ENCODE peak calls at places on chromosome 14, in four cellular contexts. X is HepG2, H is A549, R is GM12878. F is an unnamed sample.

GRCh38 chr14:64708148-64709004 is 4.2 kb downstream of the PLEKHG3 start:
- DNase-seq in H (peak; percentile 50), R (no peak), X (no peak), F (no peak)

GRCh38 chr14:104238424-104239184 is 100.2 kb downstream of the KIF26A start:
- DNase-seq in X (no peak), H (no peak), R (no peak), F (no peak)

GRCh38 chr14:93317200-93317599 is 15.6 kb downstream of the BTBD7 start:
- DNase-seq in R (no peak), X (no peak), H (no peak), F (no peak)

GRCh38 chr14:69845787-69846186 is 33.4 kb upstream of the SMOC1 start:
- DNase-seq in H (no peak), X (peak; percentile 76), R (no peak), F (no peak)

GRCh38 chr14:64726585-64726890 is 22.3 kb downstream of the PLEKHG3 start:
- DNase-seq in R (no peak), H (peak; percentile 52), X (no peak), F (no peak)

GRCh38 chr14:67722293-67722692 is 20.6 kb downstream of the RDH12 start:
- DNase-seq in H (no peak), R (no peak), X (no peak), F (no peak)

GRCh38 chr14:85475113-85475512 is 54.8 kb upstream of the FLRT2 start:
- DNase-seq in R (no peak), H (no peak), X (no peak), F (no peak)

GRCh38 chr14:55535521-55536207 is 44.3 kb upstream of the KTN1 start:
- DNase-seq in X (no peak), R (no peak), H (no peak), F (no peak)

GRCh38 chr14:42517786-42518530 is 911.3 kb downstream of the LRFN5 start:
- DNase-seq in R (no peak), H (no peak), X (no peak), F (no peak)

GRCh38 chr14:105881021-105881930 is 354.9 kb downstream of the TMEM121 start:
- DNase-seq in X (no peak), R (no peak), H (no peak), F (no peak)

DNA sequence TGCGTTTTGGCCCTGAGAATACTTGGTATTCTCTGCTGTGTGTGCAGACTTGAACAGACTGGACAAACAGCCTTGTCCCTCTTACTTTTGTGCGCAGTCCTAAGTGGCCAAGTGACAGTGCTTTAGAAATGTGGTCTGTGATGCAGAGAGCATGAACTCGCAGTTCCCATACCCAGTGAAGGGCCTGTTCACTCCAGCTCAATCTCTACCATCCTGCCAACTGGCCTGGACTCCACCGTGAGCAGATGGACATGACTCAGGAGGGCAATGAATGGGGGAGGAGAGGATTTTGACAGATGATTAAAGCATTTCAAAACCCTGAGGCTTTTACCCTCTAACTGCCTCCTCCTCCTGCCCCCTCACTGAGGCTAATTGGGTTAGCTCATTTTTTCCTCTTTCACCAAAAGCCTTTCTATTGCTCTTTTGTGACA is 62.5 kb upstream of the PYGL start:
- DNase-seq in R (no peak), H (peak; percentile 57), X (no peak), F (no peak)
- TF ChIP-seq HDAC2 in R (no peak), H (no peak), X (no peak), F (no peak)

DNA sequence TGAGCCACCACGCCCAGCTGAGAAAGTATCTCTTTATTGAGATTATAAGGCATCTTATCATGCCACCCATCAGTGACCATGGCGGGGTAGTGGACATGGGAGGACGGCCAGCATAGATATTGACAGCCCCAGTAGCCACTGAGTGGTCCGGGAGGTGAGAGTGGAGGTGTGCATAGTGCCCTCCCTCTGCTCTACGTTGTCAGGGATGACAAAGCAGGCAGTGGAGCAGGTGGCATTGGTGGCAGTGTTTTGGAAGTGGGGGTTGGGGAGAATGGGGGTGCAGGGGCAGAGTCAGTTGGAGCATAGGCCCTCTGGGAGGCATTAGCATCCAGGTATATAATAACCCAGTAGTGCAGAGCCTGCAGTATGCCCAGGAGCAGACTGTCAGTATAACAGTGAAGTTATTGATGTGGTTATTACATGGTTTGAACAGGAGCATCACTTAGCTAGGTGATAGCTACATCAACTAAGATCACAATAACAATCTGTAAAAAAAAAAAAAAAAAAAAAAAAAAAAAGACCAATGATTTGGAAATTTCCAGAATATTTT is 41.1 kb downstream of the GNG2 start:
- DNase-seq in R (no peak), X (no peak), H (no peak), F (no peak)
- TF ChIP-seq HDAC2 in R (no peak), X (no peak), H (no peak), F (no peak)

DNA sequence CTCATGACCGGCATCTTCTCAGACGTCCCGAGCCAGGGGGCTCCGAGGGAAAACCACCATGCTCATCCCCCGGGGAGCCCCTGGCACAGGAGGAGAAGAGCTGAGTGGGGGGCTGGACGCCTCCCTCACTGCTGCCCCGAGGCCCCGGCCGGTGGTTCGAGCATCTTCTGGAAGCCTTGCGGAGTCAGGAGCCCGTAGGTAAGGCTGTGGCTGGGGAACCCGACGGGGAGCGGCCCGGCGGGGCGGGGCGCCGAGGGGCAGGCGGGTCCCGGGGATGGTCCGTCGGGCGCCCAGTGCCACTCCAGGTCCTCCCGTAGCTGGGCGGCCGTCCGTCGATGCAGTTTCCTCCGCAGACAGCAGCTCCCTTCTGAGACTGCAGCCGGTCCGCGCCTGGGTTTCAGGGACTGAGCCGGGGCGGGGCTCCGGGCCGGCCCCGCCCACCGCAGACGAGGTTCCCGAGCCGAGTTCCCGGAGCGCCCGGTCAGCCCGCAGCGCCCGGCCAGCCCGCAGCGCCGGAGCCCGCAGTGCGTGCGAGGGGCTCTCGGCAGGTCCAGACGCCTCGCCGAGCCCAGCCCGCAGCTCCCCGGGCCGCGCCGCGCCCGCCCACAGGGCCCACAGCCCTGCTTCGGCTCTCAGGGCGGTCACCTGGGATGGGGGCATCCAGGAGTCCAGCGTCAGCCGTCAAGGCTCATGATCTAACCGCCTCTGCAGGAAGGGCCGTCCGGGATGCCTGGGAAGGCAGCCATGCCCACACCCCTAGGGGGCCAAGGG is at the start of gene PGF:
- DNase-seq in X (no peak), R (no peak), H (peak; percentile 30), F (peak; percentile 69)
- TF ChIP-seq HDAC2 in X (no peak), R (no peak), H (no peak), F (no peak)

DNA sequence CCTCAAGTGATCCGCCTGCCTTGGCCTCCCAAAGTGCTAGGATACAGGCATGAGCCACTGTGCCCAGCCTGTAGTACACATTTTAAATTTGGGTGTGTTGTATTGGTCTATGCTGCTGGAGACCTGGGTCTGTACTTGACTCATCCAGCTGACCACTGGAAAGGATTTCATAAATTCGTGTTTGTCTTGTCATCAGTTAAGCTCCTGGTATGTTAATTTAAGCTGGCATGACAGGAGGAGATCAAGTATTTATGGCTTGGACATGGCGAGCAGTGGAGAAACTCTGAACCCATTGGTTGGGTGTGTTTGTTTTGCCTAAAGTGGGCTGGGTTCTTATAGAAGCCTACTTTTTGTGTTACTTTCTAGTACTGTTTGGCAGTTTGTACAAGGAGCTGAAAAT is 24.2 kb downstream of the YY1 start:
- DNase-seq in X (no peak), R (no peak), H (no peak), F (no peak)
- TF ChIP-seq HDAC2 in X (no peak), R (no peak), H (no peak), F (no peak)

GRCh38 chr14:29618323-29619067 is 309.2 kb downstream of the PRKD1 start:
- DNase-seq in R (no peak), H (no peak), X (no peak), F (no peak)
- TF ChIP-seq HDAC2 in R (no peak), H (no peak), X (no peak), F (no peak)

GRCh38 chr14:80714489-80714888 is 227.0 kb downstream of the CEP128 start:
- DNase-seq in H (no peak), R (no peak), X (no peak), F (no peak)

GRCh38 chr14:80713076-80713850 is 228.3 kb downstream of the CEP128 start:
- DNase-seq in R (no peak), X (no peak), H (no peak), F (no peak)
- TF ChIP-seq HDAC2 in R (no peak), X (no peak), H (no peak), F (no peak)

GRCh38 chr14:99598774-99599173 is 5.2 kb downstream of the CCDC85C start:
- DNase-seq in H (no peak), R (no peak), X (peak; percentile 74), F (no peak)
- TF ChIP-seq HDAC2 in H (no peak), R (no peak), X (peak; percentile 78), F (no peak)

F was measured in K562.